ENCODE peak calls at places on chromosomes 3 and 15, in eight cellular contexts. One of them, this sample, is unnamed.

GRCh38 chr3:141960731-141961130 is 84.3 kb downstream of the ATP1B3 start:
- DNase-seq in BE2C: no peak
- DNase-seq in transverse colon: no peak
- DNase-seq in mammary epithelial cell: no peak
- DNase-seq in cardiac muscle cell: peak; percentile 72
- DNase-seq in heart left ventricle: no peak
- DNase-seq in thoracic aorta: no peak
- DNase-seq in brain microvascular endothelial cell: no peak
- DNase-seq in this sample: no peak

GRCh38 chr3:123310186-123310585 is 108.4 kb downstream of the SEC22A start:
- DNase-seq in BE2C: no peak
- DNase-seq in transverse colon: no peak
- DNase-seq in mammary epithelial cell: no peak
- DNase-seq in cardiac muscle cell: no peak
- DNase-seq in heart left ventricle: peak; percentile 12
- DNase-seq in thoracic aorta: no peak
- DNase-seq in brain microvascular endothelial cell: no peak
- DNase-seq in this sample: no peak

GRCh38 chr3:146382386-146382785 is 87.0 kb downstream of the PLSCR2 start:
- DNase-seq in BE2C: no peak
- DNase-seq in transverse colon: peak; percentile 41
- DNase-seq in mammary epithelial cell: peak; percentile 16
- DNase-seq in cardiac muscle cell: peak; percentile 49
- DNase-seq in heart left ventricle: no peak
- DNase-seq in thoracic aorta: no peak
- DNase-seq in brain microvascular endothelial cell: peak; percentile 54
- DNase-seq in this sample: no peak

GRCh38 chr3:61571516-61572336 is 10.4 kb downstream of the PTPRG start:
- DNase-seq in BE2C: no peak
- DNase-seq in transverse colon: no peak
- DNase-seq in mammary epithelial cell: no peak
- DNase-seq in cardiac muscle cell: peak; percentile 94
- DNase-seq in heart left ventricle: peak; percentile 46
- DNase-seq in thoracic aorta: no peak
- DNase-seq in brain microvascular endothelial cell: peak; percentile 64
- DNase-seq in this sample: peak; percentile 71

GRCh38 chr3:194618858-194619608 is 14.2 kb downstream of the TMEM44 start:
- DNase-seq in BE2C: no peak
- DNase-seq in transverse colon: no peak
- DNase-seq in mammary epithelial cell: no peak
- DNase-seq in cardiac muscle cell: no peak
- DNase-seq in heart left ventricle: no peak
- DNase-seq in thoracic aorta: no peak
- DNase-seq in brain microvascular endothelial cell: no peak
- DNase-seq in this sample: no peak

GRCh38 chr3:36380171-36381031 is at the start of gene STAC:
- DNase-seq in BE2C: peak; percentile 86
- DNase-seq in transverse colon: peak; percentile 8
- DNase-seq in mammary epithelial cell: peak; percentile 60
- DNase-seq in cardiac muscle cell: peak; percentile 12
- DNase-seq in heart left ventricle: no peak
- DNase-seq in thoracic aorta: no peak
- DNase-seq in brain microvascular endothelial cell: no peak
- DNase-seq in this sample: no peak

GRCh38 chr3:186080849-186081438 is 27.9 kb downstream of the ETV5 start:
- DNase-seq in BE2C: no peak
- DNase-seq in transverse colon: no peak
- DNase-seq in mammary epithelial cell: no peak
- DNase-seq in cardiac muscle cell: no peak
- DNase-seq in heart left ventricle: no peak
- DNase-seq in thoracic aorta: no peak
- DNase-seq in brain microvascular endothelial cell: no peak
- DNase-seq in this sample: no peak

GRCh38 chr3:189325454-189325853 is 153.7 kb downstream of the TPRG1 start:
- DNase-seq in BE2C: no peak
- DNase-seq in transverse colon: no peak
- DNase-seq in mammary epithelial cell: no peak
- DNase-seq in cardiac muscle cell: no peak
- DNase-seq in heart left ventricle: no peak
- DNase-seq in thoracic aorta: no peak
- DNase-seq in brain microvascular endothelial cell: no peak
- DNase-seq in this sample: no peak

GRCh38 chr3:123610331-123610730 is 25.5 kb upstream of the HACD2 start:
- DNase-seq in BE2C: peak; percentile 80
- DNase-seq in transverse colon: no peak
- DNase-seq in mammary epithelial cell: no peak
- DNase-seq in cardiac muscle cell: no peak
- DNase-seq in heart left ventricle: no peak
- DNase-seq in thoracic aorta: no peak
- DNase-seq in brain microvascular endothelial cell: no peak
- DNase-seq in this sample: no peak

GRCh38 chr15:29035571-29036285 is 150.0 kb downstream of the APBA2 start:
- DNase-seq in BE2C: no peak
- DNase-seq in transverse colon: no peak
- DNase-seq in mammary epithelial cell: no peak
- DNase-seq in cardiac muscle cell: no peak
- DNase-seq in heart left ventricle: no peak
- DNase-seq in thoracic aorta: no peak
- DNase-seq in brain microvascular endothelial cell: no peak
- DNase-seq in this sample: no peak

GRCh38 chr3:10655131-10655530 is 149.7 kb upstream of the ATP2B2 start:
- DNase-seq in BE2C: no peak
- DNase-seq in transverse colon: no peak
- DNase-seq in mammary epithelial cell: no peak
- DNase-seq in cardiac muscle cell: no peak
- DNase-seq in heart left ventricle: no peak
- DNase-seq in thoracic aorta: no peak
- DNase-seq in brain microvascular endothelial cell: no peak
- DNase-seq in this sample: no peak

GRCh38 chr3:135238201-135238600 is 443.1 kb downstream of the EPHB1 start:
- DNase-seq in BE2C: peak; percentile 43
- DNase-seq in transverse colon: no peak
- DNase-seq in mammary epithelial cell: no peak
- DNase-seq in cardiac muscle cell: no peak
- DNase-seq in heart left ventricle: no peak
- DNase-seq in thoracic aorta: no peak
- DNase-seq in brain microvascular endothelial cell: no peak
- DNase-seq in this sample: no peak

GRCh38 chr3:153246805-153247204 is 84.8 kb downstream of the RAP2B start:
- DNase-seq in BE2C: no peak
- DNase-seq in transverse colon: no peak
- DNase-seq in mammary epithelial cell: no peak
- DNase-seq in cardiac muscle cell: peak; percentile 66
- DNase-seq in heart left ventricle: no peak
- DNase-seq in thoracic aorta: no peak
- DNase-seq in brain microvascular endothelial cell: no peak
- DNase-seq in this sample: peak; percentile 87

GRCh38 chr3:129756871-129757270 is 136.6 kb downstream of the TMCC1 start:
- DNase-seq in BE2C: no peak
- DNase-seq in transverse colon: no peak
- DNase-seq in mammary epithelial cell: no peak
- DNase-seq in cardiac muscle cell: peak; percentile 71
- DNase-seq in heart left ventricle: no peak
- DNase-seq in thoracic aorta: no peak
- DNase-seq in brain microvascular endothelial cell: peak; percentile 0
- DNase-seq in this sample: peak; percentile 31

GRCh38 chr3:111610189-111610588 is 15.0 kb upstream of the ZBED2 start:
- DNase-seq in BE2C: no peak
- DNase-seq in transverse colon: no peak
- DNase-seq in mammary epithelial cell: peak; percentile 81
- DNase-seq in cardiac muscle cell: no peak
- DNase-seq in heart left ventricle: no peak
- DNase-seq in thoracic aorta: no peak
- DNase-seq in brain microvascular endothelial cell: no peak
- DNase-seq in this sample: no peak

GRCh38 chr15:89905846-89906378 is 6.8 kb downstream of the ARPIN start:
- DNase-seq in BE2C: no peak
- DNase-seq in transverse colon: no peak
- DNase-seq in mammary epithelial cell: no peak
- DNase-seq in cardiac muscle cell: no peak
- DNase-seq in heart left ventricle: no peak
- DNase-seq in thoracic aorta: no peak
- DNase-seq in brain microvascular endothelial cell: no peak
- DNase-seq in this sample: no peak

GRCh38 chr3:170360476-170360875 is 3.0 kb downstream of the SKIL start:
- DNase-seq in BE2C: no peak
- DNase-seq in transverse colon: no peak
- DNase-seq in mammary epithelial cell: no peak
- DNase-seq in cardiac muscle cell: peak; percentile 63
- DNase-seq in heart left ventricle: no peak
- DNase-seq in thoracic aorta: no peak
- DNase-seq in brain microvascular endothelial cell: no peak
- DNase-seq in this sample: no peak

GRCh38 chr3:170363471-170363994 is 6.0 kb downstream of the SKIL start:
- DNase-seq in BE2C: no peak
- DNase-seq in transverse colon: no peak
- DNase-seq in mammary epithelial cell: no peak
- DNase-seq in cardiac muscle cell: no peak
- DNase-seq in heart left ventricle: no peak
- DNase-seq in thoracic aorta: no peak
- DNase-seq in brain microvascular endothelial cell: no peak
- DNase-seq in this sample: no peak

GRCh38 chr3:170359178-170359704 is 1.7 kb downstream of the SKIL start:
- DNase-seq in BE2C: no peak
- DNase-seq in transverse colon: no peak
- DNase-seq in mammary epithelial cell: no peak
- DNase-seq in cardiac muscle cell: no peak
- DNase-seq in heart left ventricle: no peak
- DNase-seq in thoracic aorta: no peak
- DNase-seq in brain microvascular endothelial cell: no peak
- DNase-seq in this sample: no peak

GRCh38 chr3:170361711-170362110 is 4.2 kb downstream of the SKIL start:
- DNase-seq in BE2C: no peak
- DNase-seq in transverse colon: no peak
- DNase-seq in mammary epithelial cell: no peak
- DNase-seq in cardiac muscle cell: peak; percentile 44
- DNase-seq in heart left ventricle: no peak
- DNase-seq in thoracic aorta: no peak
- DNase-seq in brain microvascular endothelial cell: no peak
- DNase-seq in this sample: no peak

DNA sequence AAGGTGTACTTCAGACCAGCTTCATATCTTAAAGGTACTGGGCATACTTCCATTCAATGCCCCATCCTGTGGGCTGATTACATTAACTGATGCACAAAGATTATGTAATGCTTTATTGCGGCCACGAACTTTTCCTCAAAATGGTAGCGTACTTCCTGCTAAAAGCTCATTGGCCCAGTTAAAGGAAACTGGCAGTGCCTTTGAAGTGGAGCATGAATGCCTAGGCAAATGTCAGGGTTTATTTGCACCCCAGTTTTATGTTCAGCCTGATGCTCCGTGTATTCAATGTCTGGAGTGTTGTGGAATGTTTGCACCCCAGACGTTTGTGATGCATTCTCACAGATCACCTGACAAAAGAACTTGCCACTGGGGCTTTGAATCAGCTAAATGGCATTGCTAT is 3.4 kb downstream of the SKIL start:
- DNase-seq in BE2C: no peak
- DNase-seq in transverse colon: no peak
- DNase-seq in mammary epithelial cell: no peak
- DNase-seq in cardiac muscle cell: peak; percentile 26
- DNase-seq in heart left ventricle: no peak
- DNase-seq in thoracic aorta: no peak
- DNase-seq in brain microvascular endothelial cell: no peak
- DNase-seq in this sample: no peak
- H3K4me3 ChIP-seq in BE2C: no peak overlapping the region
- H3K4me3 ChIP-seq in transverse colon: no peak overlapping the region
- H3K4me3 ChIP-seq in mammary epithelial cell: no peak overlapping the region
- H3K4me3 ChIP-seq in cardiac muscle cell: no peak overlapping the region
- H3K4me3 ChIP-seq in heart left ventricle: no peak overlapping the region
- H3K4me3 ChIP-seq in thoracic aorta: peak overlapping the region; percentile 98
- H3K4me3 ChIP-seq in brain microvascular endothelial cell: peak overlapping the region; percentile 18
- H3K4me3 ChIP-seq in this sample: no peak overlapping the region

DNA sequence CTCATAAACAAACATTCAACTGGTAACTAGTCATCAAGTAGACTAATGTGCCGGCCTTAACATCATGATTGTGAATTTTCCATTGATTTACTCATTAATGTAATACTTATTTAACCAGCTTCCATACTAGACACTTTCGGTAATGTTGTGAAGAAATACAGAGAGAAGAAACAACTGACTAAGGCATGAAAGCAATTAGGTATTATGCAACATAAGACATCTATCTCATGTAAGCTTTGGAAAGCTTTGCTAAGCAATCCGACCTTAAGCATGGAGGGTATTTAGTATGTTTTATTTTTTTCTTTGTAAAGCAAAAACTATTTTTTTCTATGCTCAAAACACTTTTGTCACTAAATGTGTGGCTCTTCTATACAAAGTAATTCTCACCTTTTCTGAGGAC is 108.1 kb downstream of the IL1RAP start:
- DNase-seq in BE2C: no peak
- DNase-seq in transverse colon: no peak
- DNase-seq in mammary epithelial cell: no peak
- DNase-seq in cardiac muscle cell: peak; percentile 26
- DNase-seq in heart left ventricle: no peak
- DNase-seq in thoracic aorta: no peak
- DNase-seq in brain microvascular endothelial cell: no peak
- DNase-seq in this sample: no peak
- H3K36me3 ChIP-seq in BE2C: no peaks in the 10 kb centered on the region
- H3K36me3 ChIP-seq in transverse colon: no peaks in the 10 kb centered on the region
- H3K36me3 ChIP-seq in mammary epithelial cell: peaks cover 39% of the 10 kb centered on the region
- H3K36me3 ChIP-seq in cardiac muscle cell: no peaks in the 10 kb centered on the region
- H3K36me3 ChIP-seq in heart left ventricle: no peaks in the 10 kb centered on the region
- H3K36me3 ChIP-seq in thoracic aorta: no peaks in the 10 kb centered on the region
- H3K36me3 ChIP-seq in brain microvascular endothelial cell: no peaks in the 10 kb centered on the region
- H3K36me3 ChIP-seq in this sample: peaks cover 2% of the 10 kb centered on the region

GRCh38 chr3:127889976-127890650 is 24.9 kb upstream of the KBTBD12 start:
- DNase-seq in BE2C: no peak
- DNase-seq in transverse colon: no peak
- DNase-seq in mammary epithelial cell: no peak
- DNase-seq in cardiac muscle cell: no peak
- DNase-seq in heart left ventricle: no peak
- DNase-seq in thoracic aorta: no peak
- DNase-seq in brain microvascular endothelial cell: no peak
- DNase-seq in this sample: no peak
- TF ChIP-seq CTCF in BE2C: no peak
- TF ChIP-seq CTCF in transverse colon: no peak
- TF ChIP-seq CTCF in mammary epithelial cell: no peak
- TF ChIP-seq CTCF in cardiac muscle cell: peak; percentile 1
- TF ChIP-seq CTCF in heart left ventricle: no peak
- TF ChIP-seq CTCF in thoracic aorta: no peak
- TF ChIP-seq CTCF in brain microvascular endothelial cell: peak; percentile 29
- TF ChIP-seq CTCF in this sample: no peak

DNA sequence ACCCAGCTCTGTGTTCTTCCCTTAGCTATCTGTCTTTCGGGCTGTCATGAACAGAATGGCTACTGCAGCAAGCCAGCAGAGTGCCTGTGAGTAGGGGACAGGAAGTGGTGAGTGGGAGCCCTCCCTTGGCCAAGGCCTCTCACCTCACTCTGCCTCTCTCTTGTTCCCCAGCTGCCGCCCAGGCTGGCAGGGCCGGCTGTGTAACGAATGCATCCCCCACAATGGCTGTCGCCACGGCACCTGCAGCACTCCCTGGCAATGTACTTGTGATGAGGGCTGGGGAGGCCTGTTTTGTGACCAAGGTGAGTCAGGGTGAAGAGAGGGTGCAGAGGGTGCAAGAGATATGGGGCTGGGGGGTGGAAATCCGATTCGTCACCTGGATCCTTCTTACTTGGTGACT is 3.0 kb downstream of the DLL4 start:
- DNase-seq in BE2C: no peak
- DNase-seq in transverse colon: peak; percentile 32
- DNase-seq in mammary epithelial cell: no peak
- DNase-seq in cardiac muscle cell: no peak
- DNase-seq in heart left ventricle: no peak
- DNase-seq in thoracic aorta: no peak
- DNase-seq in brain microvascular endothelial cell: no peak
- DNase-seq in this sample: no peak
- H3K4me3 ChIP-seq in BE2C: no peak overlapping the region
- H3K4me3 ChIP-seq in transverse colon: no peak overlapping the region
- H3K4me3 ChIP-seq in mammary epithelial cell: no peak overlapping the region
- H3K4me3 ChIP-seq in cardiac muscle cell: no peak overlapping the region
- H3K4me3 ChIP-seq in heart left ventricle: peak overlapping the region; percentile 65
- H3K4me3 ChIP-seq in thoracic aorta: no peak overlapping the region
- H3K4me3 ChIP-seq in brain microvascular endothelial cell: no peak overlapping the region
- H3K4me3 ChIP-seq in this sample: no peak overlapping the region

This sample was measured in BJ.